ENCODE peak calls at places on chromosomes 12 and 14, in eight cellular contexts. One of them, this sample, is unnamed.

GRCh38 chr12:70317781-70318180 is 48.3 kb upstream of the KCNMB4 start:
- DNase-seq in amniotic stem cell: no peak
- DNase-seq in stimulated activated CD8-positive, alpha-beta memory T cell treated with anti-CD3 and anti-CD28 coated beads, Interleukin-2, amount 100 ng/mL, for 48 hours: no peak
- DNase-seq in CD8-positive, alpha-beta T cell: no peak
- DNase-seq in adrenal gland: no peak
- DNase-seq in Calu3: no peak
- DNase-seq in effector CD4-positive, alpha-beta T cell: no peak
- DNase-seq in iris pigment epithelial cell: no peak
- DNase-seq in this sample: no peak

GRCh38 chr14:89190779-89191513 is 226.1 kb downstream of the FOXN3 start:
- DNase-seq in amniotic stem cell: no peak
- DNase-seq in stimulated activated CD8-positive, alpha-beta memory T cell treated with anti-CD3 and anti-CD28 coated beads, Interleukin-2, amount 100 ng/mL, for 48 hours: no peak
- DNase-seq in CD8-positive, alpha-beta T cell: no peak
- DNase-seq in adrenal gland: no peak
- DNase-seq in Calu3: no peak
- DNase-seq in effector CD4-positive, alpha-beta T cell: no peak
- DNase-seq in iris pigment epithelial cell: no peak
- DNase-seq in this sample: no peak

GRCh38 chr14:87874676-87875075 is 118.3 kb downstream of the GALC start:
- DNase-seq in amniotic stem cell: no peak
- DNase-seq in stimulated activated CD8-positive, alpha-beta memory T cell treated with anti-CD3 and anti-CD28 coated beads, Interleukin-2, amount 100 ng/mL, for 48 hours: no peak
- DNase-seq in CD8-positive, alpha-beta T cell: no peak
- DNase-seq in adrenal gland: no peak
- DNase-seq in Calu3: no peak
- DNase-seq in effector CD4-positive, alpha-beta T cell: no peak
- DNase-seq in iris pigment epithelial cell: no peak
- DNase-seq in this sample: no peak

GRCh38 chr14:47675239-47675488 is 241 bp downstream of the MDGA2 start:
- DNase-seq in amniotic stem cell: no peak
- DNase-seq in stimulated activated CD8-positive, alpha-beta memory T cell treated with anti-CD3 and anti-CD28 coated beads, Interleukin-2, amount 100 ng/mL, for 48 hours: no peak
- DNase-seq in CD8-positive, alpha-beta T cell: no peak
- DNase-seq in adrenal gland: no peak
- DNase-seq in Calu3: no peak
- DNase-seq in effector CD4-positive, alpha-beta T cell: no peak
- DNase-seq in iris pigment epithelial cell: no peak
- DNase-seq in this sample: no peak

GRCh38 chr12:66804555-66804954 is 125.7 kb upstream of the GRIP1 start:
- DNase-seq in amniotic stem cell: no peak
- DNase-seq in stimulated activated CD8-positive, alpha-beta memory T cell treated with anti-CD3 and anti-CD28 coated beads, Interleukin-2, amount 100 ng/mL, for 48 hours: no peak
- DNase-seq in CD8-positive, alpha-beta T cell: no peak
- DNase-seq in adrenal gland: no peak
- DNase-seq in Calu3: no peak
- DNase-seq in effector CD4-positive, alpha-beta T cell: no peak
- DNase-seq in iris pigment epithelial cell: no peak
- DNase-seq in this sample: no peak

GRCh38 chr12:42473130-42473529 is 116.4 kb downstream of the PRICKLE1 start:
- DNase-seq in amniotic stem cell: no peak
- DNase-seq in stimulated activated CD8-positive, alpha-beta memory T cell treated with anti-CD3 and anti-CD28 coated beads, Interleukin-2, amount 100 ng/mL, for 48 hours: no peak
- DNase-seq in CD8-positive, alpha-beta T cell: no peak
- DNase-seq in adrenal gland: no peak
- DNase-seq in Calu3: no peak
- DNase-seq in effector CD4-positive, alpha-beta T cell: no peak
- DNase-seq in iris pigment epithelial cell: peak
- DNase-seq in this sample: no peak

GRCh38 chr12:128745772-128746689 is 77.7 kb downstream of the SLC15A4 start:
- DNase-seq in amniotic stem cell: no peak
- DNase-seq in stimulated activated CD8-positive, alpha-beta memory T cell treated with anti-CD3 and anti-CD28 coated beads, Interleukin-2, amount 100 ng/mL, for 48 hours: no peak
- DNase-seq in CD8-positive, alpha-beta T cell: no peak
- DNase-seq in adrenal gland: no peak
- DNase-seq in Calu3: no peak
- DNase-seq in effector CD4-positive, alpha-beta T cell: no peak
- DNase-seq in iris pigment epithelial cell: no peak
- DNase-seq in this sample: no peak

GRCh38 chr12:120230326-120230973 is 29.5 kb upstream of the RPLP0 start:
- DNase-seq in amniotic stem cell: peak
- DNase-seq in stimulated activated CD8-positive, alpha-beta memory T cell treated with anti-CD3 and anti-CD28 coated beads, Interleukin-2, amount 100 ng/mL, for 48 hours: no peak
- DNase-seq in CD8-positive, alpha-beta T cell: no peak
- DNase-seq in adrenal gland: peak
- DNase-seq in Calu3: peak
- DNase-seq in effector CD4-positive, alpha-beta T cell: no peak
- DNase-seq in iris pigment epithelial cell: peak
- DNase-seq in this sample: no peak

GRCh38 chr12:2265461-2266167 is 212.8 kb downstream of the CACNA1C start:
- DNase-seq in amniotic stem cell: no peak
- DNase-seq in stimulated activated CD8-positive, alpha-beta memory T cell treated with anti-CD3 and anti-CD28 coated beads, Interleukin-2, amount 100 ng/mL, for 48 hours: no peak
- DNase-seq in CD8-positive, alpha-beta T cell: no peak
- DNase-seq in adrenal gland: no peak
- DNase-seq in Calu3: no peak
- DNase-seq in effector CD4-positive, alpha-beta T cell: no peak
- DNase-seq in iris pigment epithelial cell: no peak
- DNase-seq in this sample: no peak

GRCh38 chr12:5577741-5578140 is 145.8 kb downstream of the NTF3 start:
- DNase-seq in amniotic stem cell: no peak
- DNase-seq in stimulated activated CD8-positive, alpha-beta memory T cell treated with anti-CD3 and anti-CD28 coated beads, Interleukin-2, amount 100 ng/mL, for 48 hours: no peak
- DNase-seq in CD8-positive, alpha-beta T cell: no peak
- DNase-seq in adrenal gland: no peak
- DNase-seq in Calu3: no peak
- DNase-seq in effector CD4-positive, alpha-beta T cell: no peak
- DNase-seq in iris pigment epithelial cell: no peak
- DNase-seq in this sample: no peak

GRCh38 chr12:52828156-52829090 is 5.7 kb downstream of the KRT79 start:
- DNase-seq in amniotic stem cell: no peak
- DNase-seq in stimulated activated CD8-positive, alpha-beta memory T cell treated with anti-CD3 and anti-CD28 coated beads, Interleukin-2, amount 100 ng/mL, for 48 hours: no peak
- DNase-seq in CD8-positive, alpha-beta T cell: no peak
- DNase-seq in adrenal gland: no peak
- DNase-seq in Calu3: no peak
- DNase-seq in effector CD4-positive, alpha-beta T cell: no peak
- DNase-seq in iris pigment epithelial cell: no peak
- DNase-seq in this sample: no peak

GRCh38 chr12:13635709-13636108 is 345.7 kb downstream of the GRIN2B start:
- DNase-seq in amniotic stem cell: no peak
- DNase-seq in stimulated activated CD8-positive, alpha-beta memory T cell treated with anti-CD3 and anti-CD28 coated beads, Interleukin-2, amount 100 ng/mL, for 48 hours: no peak
- DNase-seq in CD8-positive, alpha-beta T cell: no peak
- DNase-seq in adrenal gland: no peak
- DNase-seq in Calu3: no peak
- DNase-seq in effector CD4-positive, alpha-beta T cell: no peak
- DNase-seq in iris pigment epithelial cell: no peak
- DNase-seq in this sample: no peak

GRCh38 chr12:84994436-84994835 is 41.6 kb downstream of the TSPAN19 start:
- DNase-seq in amniotic stem cell: no peak
- DNase-seq in stimulated activated CD8-positive, alpha-beta memory T cell treated with anti-CD3 and anti-CD28 coated beads, Interleukin-2, amount 100 ng/mL, for 48 hours: no peak
- DNase-seq in CD8-positive, alpha-beta T cell: no peak
- DNase-seq in adrenal gland: no peak
- DNase-seq in Calu3: no peak
- DNase-seq in effector CD4-positive, alpha-beta T cell: no peak
- DNase-seq in iris pigment epithelial cell: peak
- DNase-seq in this sample: peak

GRCh38 chr14:23537351-23538048 is 14.1 kb downstream of the ZFHX2 start:
- DNase-seq in amniotic stem cell: no peak
- DNase-seq in stimulated activated CD8-positive, alpha-beta memory T cell treated with anti-CD3 and anti-CD28 coated beads, Interleukin-2, amount 100 ng/mL, for 48 hours: no peak
- DNase-seq in CD8-positive, alpha-beta T cell: no peak
- DNase-seq in adrenal gland: no peak
- DNase-seq in Calu3: no peak
- DNase-seq in effector CD4-positive, alpha-beta T cell: no peak
- DNase-seq in iris pigment epithelial cell: peak
- DNase-seq in this sample: no peak

This sample was measured in central memory CD4-positive, alpha-beta T cell.